ENCODE peak calls at places on chromosomes 3 and 15, in four cellular contexts. Y is stimulated activated CD8-positive, alpha-beta memory T cell treated with anti-CD3 and anti-CD28 coated beads, Interleukin-15, amount 100 ng/mL, for 24 hours; F is neural crest cell; G is Daoy. S is an unnamed sample.

GRCh38 chr3:52811452-52812011 is 16.9 kb downstream of the ITIH3 start:
- DNase-seq in Y (no peak), F (no peak), G (no peak), S (no peak)

GRCh38 chr3:44128057-44128775 is 113.5 kb upstream of the TOPAZ1 start:
- DNase-seq in Y (no peak), F (no peak), G (no peak), S (no peak)

GRCh38 chr15:42107483-42107882 is 13.1 kb upstream of the PLA2G4D start:
- DNase-seq in Y (no peak), F (no peak), G (peak; percentile 38), S (no peak)

GRCh38 chr15:74845581-74845980 is 2.6 kb upstream of the ULK3 start:
- DNase-seq in Y (no peak), F (no peak), G (no peak), S (no peak)

GRCh38 chr3:54691230-54691900 is 236.5 kb downstream of the LRTM1 start:
- DNase-seq in Y (no peak), F (no peak), G (peak; percentile 48), S (peak; percentile 75)

GRCh38 chr15:95105229-95105628 is 873.9 kb downstream of the MCTP2 start:
- DNase-seq in Y (no peak), F (no peak), G (peak; percentile 38), S (peak; percentile 40)

GRCh38 chr3:27545061-27545460 is 60.9 kb upstream of the SLC4A7 start:
- DNase-seq in Y (no peak), F (no peak), G (no peak), S (no peak)

GRCh38 chr3:55879901-55880331 is 392.8 kb upstream of the WNT5A start:
- DNase-seq in Y (no peak), F (no peak), G (no peak), S (peak; percentile 70)

GRCh38 chr3:16866447-16867025 is 18.2 kb upstream of the PLCL2 start:
- DNase-seq in Y (no peak), F (no peak), G (peak; percentile 71), S (peak; percentile 23)

GRCh38 chr3:166526878-166527277 is 689.7 kb upstream of the BCHE start:
- DNase-seq in Y (no peak), F (no peak), G (no peak), S (no peak)

GRCh38 chr3:115758076-115758763 is 134.9 kb downstream of the GAP43 start:
- DNase-seq in Y (no peak), F (no peak), G (no peak), S (no peak)

GRCh38 chr3:113560845-113561623 is 28.7 kb downstream of the SIDT1 start:
- DNase-seq in Y (no peak), F (no peak), G (no peak), S (peak; percentile 78)

GRCh38 chr3:172918165-172918564 is 167.6 kb downstream of the ECT2 start:
- DNase-seq in Y (no peak), F (no peak), G (peak; percentile 54), S (peak; percentile 82)

GRCh38 chr15:58285921-58286278 is 145.9 kb upstream of the LIPC start:
- DNase-seq in Y (no peak), F (no peak), G (no peak), S (no peak)

GRCh38 chr3:161273589-161274218 is 52.6 kb downstream of the NMD3 start:
- DNase-seq in Y (no peak), F (peak; percentile 9), G (peak; percentile 26), S (peak; percentile 47)

GRCh38 chr3:63911395-63911900 is 735 bp downstream of the SCAANT1 start:
- DNase-seq in Y (no peak), F (no peak), G (no peak), S (no peak)

GRCh38 chr15:89171136-89172072 is 50.0 kb downstream of the RLBP1 start:
- DNase-seq in Y (no peak), F (peak; percentile 61), G (peak; percentile 43), S (peak; percentile 46)

GRCh38 chr3:179558742-179559364 is 3.9 kb upstream of the ACTL6A start:
- DNase-seq in Y (no peak), F (peak; percentile 58), G (peak; percentile 68), S (peak; percentile 77)

GRCh38 chr3:187955076-187955952 is 198.6 kb upstream of the LPP start:
- DNase-seq in Y (no peak), F (no peak), G (peak; percentile 32), S (peak; percentile 94)

GRCh38 chr3:76943671-76944070 is 96.2 kb upstream of the ROBO2 start:
- DNase-seq in Y (no peak), F (no peak), G (no peak), S (peak; percentile 14)

GRCh38 chr15:48925714-48926223 is 38.0 kb downstream of the SHC4 start:
- DNase-seq in Y (no peak), F (no peak), G (peak; percentile 89), S (peak; percentile 93)

GRCh38 chr15:43880406-43881184 is 53.8 kb downstream of the WDR76 start:
- DNase-seq in Y (no peak), F (no peak), G (no peak), S (no peak)

GRCh38 chr3:4757949-4758855 is 221.0 kb upstream of the BHLHE40 start:
- DNase-seq in Y (no peak), F (no peak), G (no peak), S (no peak)

GRCh38 chr3:55487376-55488241 is 503 bp upstream of the WNT5A start:
- DNase-seq in Y (no peak), F (peak; percentile 35), G (peak; percentile 70), S (peak; percentile 85)

GRCh38 chr3:183354874-183355273 is 73.5 kb downstream of the MCF2L2 start:
- DNase-seq in Y (no peak), F (no peak), G (no peak), S (no peak)

GRCh38 chr15:49438970-49439631 is 16.1 kb downstream of the FGF7 start:
- DNase-seq in Y (no peak), F (no peak), G (no peak), S (no peak)

GRCh38 chr15:98924311-98925049 is 83.1 kb downstream of the PGPEP1L start:
- DNase-seq in Y (no peak), F (no peak), G (no peak), S (no peak)

GRCh38 chr3:123752228-123752627 is 131.9 kb downstream of the MYLK start:
- DNase-seq in Y (no peak), F (no peak), G (no peak), S (no peak)

GRCh38 chr3:47019201-47019600 is 39.7 kb downstream of the NBEAL2 start:
- DNase-seq in Y (no peak), F (no peak), G (no peak), S (no peak)

GRCh38 chr3:182212479-182213076 is 500.9 kb downstream of the SOX2 start:
- DNase-seq in Y (no peak), F (no peak), G (peak; percentile 96), S (peak; percentile 70)

GRCh38 chr3:111368061-111368460 is 173.9 kb upstream of the CD96 start:
- DNase-seq in Y (no peak), F (no peak), G (no peak), S (no peak)

GRCh38 chr15:32222716-32223115 is 180.4 kb downstream of the GOLGA8K start:
- DNase-seq in Y (no peak), F (no peak), G (no peak), S (no peak)

GRCh38 chr3:171976526-171976925 is 62.9 kb upstream of the FNDC3B start:
- DNase-seq in Y (no peak), F (no peak), G (no peak), S (peak; percentile 62)

GRCh38 chr3:163129287-163129686 is 1632.7 kb downstream of the OTOL1 start:
- DNase-seq in Y (no peak), F (no peak), G (no peak), S (no peak)

GRCh38 chr3:116417151-116417550 is 28.1 kb downstream of the LSAMP start:
- DNase-seq in Y (no peak), F (no peak), G (no peak), S (no peak)

GRCh38 chr15:52709172-52709979 is 30.2 kb upstream of the ATOSA start:
- DNase-seq in Y (no peak), F (no peak), G (no peak), S (no peak)